ENCODE peak calls at places on chromosomes 2 and 18, in seven cellular contexts. J, D, A, T, K, I and V are unnamed samples.
A peak's percentile ranks its signal among the peaks of the same experiment; 100 is the strongest.

GRCh38 chr18:60022671-60023276 is 123.0 kb downstream of the PMAIP1 start:
- DNase-seq in J (no peak), D (no peak), A (no peak), T (no peak), K (no peak), I (no peak), V (no peak)

GRCh38 chr2:20674974-20675679 is 8.2 kb downstream of the GDF7 start:
- DNase-seq in J (peak; percentile 55), D (no peak), A (no peak), T (peak; percentile 89), K (no peak), I (no peak), V (no peak)

GRCh38 chr2:317501-318424 is 29.9 kb upstream of the ALKAL2 start:
- DNase-seq in J (no peak), D (no peak), A (no peak), T (peak; percentile 52), K (no peak), I (no peak), V (no peak)

GRCh38 chr2:74457549-74458131 is 598 bp upstream of the WBP1 start:
- DNase-seq in J (peak; percentile 70), D (peak; percentile 51), A (peak; percentile 85), T (no peak), K (peak; percentile 81), I (peak; percentile 82), V (peak; percentile 28)

GRCh38 chr18:76443519-76444435 is 51.3 kb downstream of the ZNF516 start:
- DNase-seq in J (no peak), D (no peak), A (no peak), T (no peak), K (peak; percentile 27), I (no peak), V (no peak)

GRCh38 chr18:12679183-12679786 is 21.4 kb upstream of the SPIRE1 start:
- DNase-seq in J (peak; percentile 69), D (no peak), A (no peak), T (peak; percentile 66), K (peak; percentile 63), I (no peak), V (no peak)

GRCh38 chr2:156601840-156602551 is 165.8 kb downstream of the GPD2 start:
- DNase-seq in J (peak; percentile 52), D (no peak), A (no peak), T (no peak), K (no peak), I (no peak), V (no peak)

GRCh38 chr2:42792087-42792582 is 248 bp downstream of the HAAO start:
- DNase-seq in J (no peak), D (no peak), A (no peak), T (peak; percentile 44), K (no peak), I (no peak), V (no peak)

GRCh38 chr2:118386636-118387302 is 298.5 kb downstream of the INSIG2 start:
- DNase-seq in J (peak; percentile 3), D (no peak), A (no peak), T (peak; percentile 85), K (no peak), I (no peak), V (no peak)

GRCh38 chr2:42794271-42795046 is 2.1 kb upstream of the HAAO start:
- DNase-seq in J (no peak), D (no peak), A (no peak), T (peak; percentile 46), K (no peak), I (no peak), V (no peak)

GRCh38 chr2:176096243-176096985 is 3.2 kb upstream of the HOXD12 start:
- DNase-seq in J (no peak), D (no peak), A (no peak), T (no peak), K (no peak), I (no peak), V (no peak)

GRCh38 chr2:38740851-38741541 is 10.2 kb downstream of the SRSF7 start:
- DNase-seq in J (peak; percentile 75), D (peak; percentile 45), A (no peak), T (peak; percentile 62), K (no peak), I (no peak), V (peak; percentile 26)

GRCh38 chr2:231228223-231228622 is 29.8 kb downstream of the ARMC9 start:
- DNase-seq in J (no peak), D (no peak), A (no peak), T (no peak), K (no peak), I (no peak), V (no peak)

GRCh38 chr2:71395471-71395870 is 57.9 kb upstream of the DYSF start:
- DNase-seq in J (no peak), D (no peak), A (no peak), T (no peak), K (no peak), I (no peak), V (no peak)

GRCh38 chr2:133293544-133294270 is 274.6 kb downstream of the NCKAP5 start:
- DNase-seq in J (no peak), D (no peak), A (no peak), T (peak; percentile 30), K (no peak), I (no peak), V (peak; percentile 16)

GRCh38 chr2:153105829-153106578 is 372.6 kb downstream of the RPRM start:
- DNase-seq in J (no peak), D (no peak), A (no peak), T (no peak), K (no peak), I (no peak), V (no peak)

GRCh38 chr18:49662506-49662905 is 100.6 kb downstream of the LIPG start:
- DNase-seq in J (no peak), D (no peak), A (no peak), T (no peak), K (no peak), I (no peak), V (no peak)

GRCh38 chr2:230077851-230078547 is 9.3 kb upstream of the SLC16A14 start:
- DNase-seq in J (no peak), D (no peak), A (no peak), T (no peak), K (no peak), I (no peak), V (no peak)

GRCh38 chr18:13318644-13319501 is 100.3 kb downstream of the LDLRAD4 start:
- DNase-seq in J (no peak), D (no peak), A (no peak), T (no peak), K (no peak), I (peak; percentile 14), V (no peak)

GRCh38 chr2:186862869-186863709 is 14.1 kb upstream of the ZSWIM2 start:
- DNase-seq in J (peak; percentile 82), D (peak; percentile 61), A (no peak), T (peak; percentile 50), K (no peak), I (no peak), V (peak; percentile 25)

GRCh38 chr2:16382451-16382850 is 283.2 kb downstream of the CYRIA start:
- DNase-seq in J (no peak), D (no peak), A (no peak), T (no peak), K (no peak), I (no peak), V (no peak)

GRCh38 chr2:104599802-104600510 is 254.0 kb upstream of the POU3F3 start:
- DNase-seq in J (peak; percentile 8), D (no peak), A (no peak), T (no peak), K (no peak), I (no peak), V (no peak)

GRCh38 chr2:19748073-19748375 is 153.8 kb downstream of the TTC32 start:
- DNase-seq in J (no peak), D (no peak), A (no peak), T (no peak), K (no peak), I (no peak), V (no peak)

GRCh38 chr2:185208261-185208660 is 530.3 kb upstream of the FSIP2 start:
- DNase-seq in J (peak; percentile 46), D (peak; percentile 79), A (no peak), T (no peak), K (no peak), I (no peak), V (peak; percentile 50)

GRCh38 chr18:23912356-23912755 is 102.2 kb upstream of the TTC39C start:
- DNase-seq in J (no peak), D (no peak), A (no peak), T (no peak), K (no peak), I (no peak), V (no peak)

GRCh38 chr18:40868110-40868858 is 1086.8 kb upstream of the PIK3C3 start:
- DNase-seq in J (peak; percentile 81), D (no peak), A (no peak), T (no peak), K (no peak), I (no peak), V (no peak)

GRCh38 chr2:63976125-63976510 is 43.1 kb downstream of the VPS54 start:
- DNase-seq in J (no peak), D (no peak), A (no peak), T (no peak), K (no peak), I (no peak), V (no peak)

GRCh38 chr18:55078289-55078916 is 119.1 kb upstream of the CCDC68 start:
- DNase-seq in J (no peak), D (no peak), A (no peak), T (no peak), K (no peak), I (no peak), V (no peak)

GRCh38 chr2:217797661-217798069 is 205.1 kb downstream of the TNS1 start:
- DNase-seq in J (no peak), D (no peak), A (no peak), T (no peak), K (no peak), I (no peak), V (no peak)

GRCh38 chr18:58953627-58954026 is 89.0 kb downstream of the ZNF532 start:
- DNase-seq in J (no peak), D (no peak), A (no peak), T (no peak), K (no peak), I (no peak), V (no peak)

GRCh38 chr2:12663306-12664037 is 53.3 kb upstream of the TRIB2 start:
- DNase-seq in J (no peak), D (no peak), A (no peak), T (no peak), K (no peak), I (no peak), V (no peak)

GRCh38 chr18:61870151-61870550 is 22.7 kb downstream of the RNF152 start:
- DNase-seq in J (peak; percentile 86), D (no peak), A (no peak), T (no peak), K (no peak), I (no peak), V (no peak)

GRCh38 chr18:22174341-22175148 is 5.2 kb downstream of the GATA6 start:
- DNase-seq in J (no peak), D (no peak), A (no peak), T (no peak), K (no peak), I (no peak), V (no peak)